ENCODE peak calls at places on chromosome 6, in six cellular contexts. One of them, this sample, is unnamed.

GRCh38 chr6:89281779-89282246 is 33.3 kb downstream of the GABRR2 start:
- DNase-seq in NCI-H1694: peak; percentile 25
- DNase-seq in AG09309: no peak
- DNase-seq in G401: peak; percentile 11
- DNase-seq in kidney tubule cell: peak; percentile 54
- DNase-seq in GM04503: no peak
- DNase-seq in this sample: no peak

GRCh38 chr6:117920493-117920845 is 13.4 kb downstream of the SLC35F1 start:
- DNase-seq in G401: no peak
- DNase-seq in kidney tubule cell: no peak
- DNase-seq in NCI-H1694: no peak
- DNase-seq in GM04503: no peak
- DNase-seq in AG09309: no peak
- DNase-seq in this sample: no peak

GRCh38 chr6:3205913-3206312 is 21.5 kb downstream of the TUBB2B start:
- DNase-seq in AG09309: peak; percentile 98
- DNase-seq in NCI-H1694: no peak
- DNase-seq in G401: no peak
- DNase-seq in kidney tubule cell: peak; percentile 57
- DNase-seq in GM04503: peak; percentile 91
- DNase-seq in this sample: no peak

GRCh38 chr6:14082287-14082686 is 35.3 kb upstream of the CD83 start:
- DNase-seq in NCI-H1694: no peak
- DNase-seq in GM04503: no peak
- DNase-seq in AG09309: no peak
- DNase-seq in kidney tubule cell: no peak
- DNase-seq in G401: no peak
- DNase-seq in this sample: no peak

GRCh38 chr6:169323221-169323620 is 69.6 kb upstream of the THBS2 start:
- DNase-seq in G401: no peak
- DNase-seq in AG09309: no peak
- DNase-seq in kidney tubule cell: no peak
- DNase-seq in NCI-H1694: no peak
- DNase-seq in GM04503: no peak
- DNase-seq in this sample: no peak

GRCh38 chr6:11826779-11827178 is 48.2 kb upstream of the ADTRP start:
- DNase-seq in AG09309: no peak
- DNase-seq in NCI-H1694: no peak
- DNase-seq in kidney tubule cell: no peak
- DNase-seq in GM04503: no peak
- DNase-seq in G401: no peak
- DNase-seq in this sample: no peak

GRCh38 chr6:107668826-107669474 is 155.2 kb downstream of the SCML4 start:
- DNase-seq in G401: peak; percentile 61
- DNase-seq in kidney tubule cell: no peak
- DNase-seq in GM04503: no peak
- DNase-seq in AG09309: no peak
- DNase-seq in NCI-H1694: no peak
- DNase-seq in this sample: no peak

GRCh38 chr6:168214586-168215104 is 104.9 kb downstream of the DACT2 start:
- DNase-seq in NCI-H1694: no peak
- DNase-seq in kidney tubule cell: no peak
- DNase-seq in AG09309: no peak
- DNase-seq in G401: no peak
- DNase-seq in GM04503: no peak
- DNase-seq in this sample: no peak

GRCh38 chr6:151497935-151498726 is 4.3 kb downstream of the CCDC170 start:
- DNase-seq in NCI-H1694: no peak
- DNase-seq in AG09309: no peak
- DNase-seq in G401: no peak
- DNase-seq in kidney tubule cell: no peak
- DNase-seq in GM04503: no peak
- DNase-seq in this sample: no peak

GRCh38 chr6:16236648-16237199 is 1.7 kb upstream of the GMPR start:
- DNase-seq in AG09309: no peak
- DNase-seq in kidney tubule cell: peak; percentile 19
- DNase-seq in NCI-H1694: no peak
- DNase-seq in GM04503: no peak
- DNase-seq in G401: no peak
- DNase-seq in this sample: no peak

GRCh38 chr6:81787313-81788068 is 35.0 kb upstream of the TENT5A start:
- DNase-seq in NCI-H1694: no peak
- DNase-seq in kidney tubule cell: no peak
- DNase-seq in AG09309: no peak
- DNase-seq in GM04503: no peak
- DNase-seq in G401: no peak
- DNase-seq in this sample: no peak

GRCh38 chr6:106509420-106510089 is 119.7 kb downstream of the RTN4IP1 start:
- DNase-seq in AG09309: no peak
- DNase-seq in GM04503: no peak
- DNase-seq in NCI-H1694: no peak
- DNase-seq in G401: no peak
- DNase-seq in kidney tubule cell: no peak
- DNase-seq in this sample: no peak

GRCh38 chr6:128327890-128328289 is 192.5 kb downstream of the PTPRK start:
- DNase-seq in GM04503: no peak
- DNase-seq in NCI-H1694: no peak
- DNase-seq in G401: no peak
- DNase-seq in AG09309: no peak
- DNase-seq in kidney tubule cell: peak; percentile 26
- DNase-seq in this sample: no peak

This sample was measured in Right ventricle myocardium superior.